ENCODE peak calls at places on chromosomes 16 and 17, in five cellular contexts. G is CD4-positive, alpha-beta memory T cell; A is Peyer's patch; H is HT-29; C is stimulated activated CD4-positive, alpha-beta T cell treated with anti-CD3 and anti-CD28 coated beads, TNF-alpha, amount 100 ng/mL, for 48 hours. O is an unnamed sample.

GRCh38 chr16:9846362-9847099 is 335.7 kb downstream of the GRIN2A start:
- DNase-seq in G (no peak), A (no peak), H (no peak), C (no peak), O (no peak)

GRCh38 chr17:27559996-27560481 is 70.9 kb upstream of the LGALS9 start:
- DNase-seq in G (no peak), A (peak; percentile 58), H (peak; percentile 73), C (no peak), O (no peak)

GRCh38 chr17:16872836-16873653 is 98.9 kb downstream of the TNFRSF13B start:
- DNase-seq in G (peak; percentile 10), A (peak; percentile 56), H (peak; percentile 33), C (peak; percentile 24), O (peak; percentile 44)

GRCh38 chr16:84654998-84655397 is 6.7 kb downstream of the KLHL36 start:
- DNase-seq in G (no peak), A (no peak), H (no peak), C (no peak), O (no peak)

GRCh38 chr17:76474894-76475293 is 7.5 kb downstream of the AANAT start:
- DNase-seq in G (no peak), A (no peak), H (no peak), C (no peak), O (no peak)

GRCh38 chr16:48559462-48560211 is 50.3 kb downstream of the N4BP1 start:
- DNase-seq in G (no peak), A (no peak), H (no peak), C (no peak), O (no peak)

GRCh38 chr16:53415504-53415903 is 18.8 kb upstream of the RBL2 start:
- DNase-seq in G (no peak), A (no peak), H (peak; percentile 63), C (no peak), O (peak; percentile 74)

GRCh38 chr16:1026057-1026783 is 44.6 kb downstream of the SOX8 start:
- DNase-seq in G (no peak), A (no peak), H (no peak), C (no peak), O (no peak)

GRCh38 chr16:81600275-81600674 is 155.7 kb downstream of the CMIP start:
- DNase-seq in G (no peak), A (no peak), H (peak; percentile 66), C (no peak), O (peak; percentile 34)

GRCh38 chr16:11170201-11170600 is 85.8 kb downstream of the SOCS1 start:
- DNase-seq in G (no peak), A (no peak), H (no peak), C (no peak), O (no peak)

GRCh38 chr17:45147102-45147580 is 1.1 kb upstream of the HEXIM1 start:
- DNase-seq in G (no peak), A (no peak), H (peak; percentile 66), C (no peak), O (peak; percentile 78)

GRCh38 chr17:31390426-31390747 is 1.1 kb upstream of the RAB11FIP4 start:
- DNase-seq in G (no peak), A (no peak), H (no peak), C (no peak), O (no peak)

GRCh38 chr16:47511882-47512281 is 50.8 kb downstream of the PHKB start:
- DNase-seq in G (no peak), A (no peak), H (no peak), C (no peak), O (no peak)